ENCODE peak calls at places on chromosomes 4 and X, in six cellular contexts. One of them, this sample, is unnamed.

GRCh38 chrX:19683817-19684216 is 168.5 kb upstream of the MAP3K15 start:
- DNase-seq in stimulated activated naive CD4-positive, alpha-beta T cell: no peak
- DNase-seq in T-helper 9 cell: no peak
- DNase-seq in left cardiac atrium: no peak
- DNase-seq in right lobe of liver: no peak
- DNase-seq in NCI-H1092 treated with DMSO at 0.1 percent for 48 hours: no peak
- DNase-seq in this sample: no peak

GRCh38 chrX:111095974-111096870 is at the start of gene PAK3:
- DNase-seq in stimulated activated naive CD4-positive, alpha-beta T cell: no peak
- DNase-seq in T-helper 9 cell: peak; percentile 25
- DNase-seq in left cardiac atrium: peak; percentile 47
- DNase-seq in right lobe of liver: no peak
- DNase-seq in NCI-H1092 treated with DMSO at 0.1 percent for 48 hours: peak; percentile 88
- DNase-seq in this sample: no peak

GRCh38 chrX:20947411-20947912 is 426.8 kb upstream of the CNKSR2 start:
- DNase-seq in stimulated activated naive CD4-positive, alpha-beta T cell: no peak
- DNase-seq in T-helper 9 cell: no peak
- DNase-seq in left cardiac atrium: no peak
- DNase-seq in right lobe of liver: no peak
- DNase-seq in NCI-H1092 treated with DMSO at 0.1 percent for 48 hours: no peak
- DNase-seq in this sample: no peak

GRCh38 chr4:7890635-7891393 is 48.8 kb downstream of the AFAP1 start:
- DNase-seq in stimulated activated naive CD4-positive, alpha-beta T cell: no peak
- DNase-seq in T-helper 9 cell: no peak
- DNase-seq in left cardiac atrium: no peak
- DNase-seq in right lobe of liver: no peak
- DNase-seq in NCI-H1092 treated with DMSO at 0.1 percent for 48 hours: no peak
- DNase-seq in this sample: no peak

GRCh38 chrX:103063191-103063845 is 653 bp downstream of the BEX1 start:
- DNase-seq in stimulated activated naive CD4-positive, alpha-beta T cell: no peak
- DNase-seq in T-helper 9 cell: no peak
- DNase-seq in left cardiac atrium: no peak
- DNase-seq in right lobe of liver: no peak
- DNase-seq in NCI-H1092 treated with DMSO at 0.1 percent for 48 hours: peak; percentile 59
- DNase-seq in this sample: no peak

GRCh38 chr4:16785800-16786527 is 112.5 kb downstream of the LDB2 start:
- DNase-seq in stimulated activated naive CD4-positive, alpha-beta T cell: no peak
- DNase-seq in T-helper 9 cell: no peak
- DNase-seq in left cardiac atrium: no peak
- DNase-seq in right lobe of liver: no peak
- DNase-seq in NCI-H1092 treated with DMSO at 0.1 percent for 48 hours: no peak
- DNase-seq in this sample: no peak

GRCh38 chr4:89193828-89194227 is 82.5 kb downstream of the TIGD2 start:
- DNase-seq in stimulated activated naive CD4-positive, alpha-beta T cell: no peak
- DNase-seq in T-helper 9 cell: no peak
- DNase-seq in left cardiac atrium: no peak
- DNase-seq in right lobe of liver: no peak
- DNase-seq in NCI-H1092 treated with DMSO at 0.1 percent for 48 hours: no peak
- DNase-seq in this sample: no peak

GRCh38 chr4:179095585-179096228 is 1653.5 kb upstream of the AGA start:
- DNase-seq in stimulated activated naive CD4-positive, alpha-beta T cell: no peak
- DNase-seq in T-helper 9 cell: no peak
- DNase-seq in left cardiac atrium: no peak
- DNase-seq in right lobe of liver: no peak
- DNase-seq in NCI-H1092 treated with DMSO at 0.1 percent for 48 hours: no peak
- DNase-seq in this sample: no peak

GRCh38 chr4:143473334-143474126 is 40.0 kb upstream of the SMARCA5 start:
- DNase-seq in stimulated activated naive CD4-positive, alpha-beta T cell: no peak
- DNase-seq in T-helper 9 cell: no peak
- DNase-seq in left cardiac atrium: no peak
- DNase-seq in right lobe of liver: peak; percentile 67
- DNase-seq in NCI-H1092 treated with DMSO at 0.1 percent for 48 hours: no peak
- DNase-seq in this sample: no peak

GRCh38 chrX:34619920-34620319 is 37.2 kb downstream of the TMEM47 start:
- DNase-seq in stimulated activated naive CD4-positive, alpha-beta T cell: no peak
- DNase-seq in T-helper 9 cell: no peak
- DNase-seq in left cardiac atrium: no peak
- DNase-seq in right lobe of liver: no peak
- DNase-seq in NCI-H1092 treated with DMSO at 0.1 percent for 48 hours: no peak
- DNase-seq in this sample: no peak

GRCh38 chrX:106928227-106928626 is 8.0 kb downstream of the CLDN2 start:
- DNase-seq in stimulated activated naive CD4-positive, alpha-beta T cell: no peak
- DNase-seq in T-helper 9 cell: no peak
- DNase-seq in left cardiac atrium: no peak
- DNase-seq in right lobe of liver: no peak
- DNase-seq in NCI-H1092 treated with DMSO at 0.1 percent for 48 hours: no peak
- DNase-seq in this sample: no peak

GRCh38 chrX:13015536-13016236 is 28.7 kb downstream of the FAM9C start:
- DNase-seq in stimulated activated naive CD4-positive, alpha-beta T cell: no peak
- DNase-seq in T-helper 9 cell: no peak
- DNase-seq in left cardiac atrium: no peak
- DNase-seq in right lobe of liver: no peak
- DNase-seq in NCI-H1092 treated with DMSO at 0.1 percent for 48 hours: no peak
- DNase-seq in this sample: no peak

GRCh38 chr4:48907706-48908477 is 1.3 kb upstream of the OCIAD2 start:
- DNase-seq in stimulated activated naive CD4-positive, alpha-beta T cell: no peak
- DNase-seq in T-helper 9 cell: no peak
- DNase-seq in left cardiac atrium: no peak
- DNase-seq in right lobe of liver: no peak
- DNase-seq in NCI-H1092 treated with DMSO at 0.1 percent for 48 hours: no peak
- DNase-seq in this sample: no peak

GRCh38 chr4:89048906-89049601 is 7.9 kb downstream of the FAM13A start:
- DNase-seq in stimulated activated naive CD4-positive, alpha-beta T cell: no peak
- DNase-seq in T-helper 9 cell: no peak
- DNase-seq in left cardiac atrium: no peak
- DNase-seq in right lobe of liver: no peak
- DNase-seq in NCI-H1092 treated with DMSO at 0.1 percent for 48 hours: no peak
- DNase-seq in this sample: no peak

GRCh38 chr4:39597695-39598381 is 40.8 kb downstream of the SMIM14 start:
- DNase-seq in stimulated activated naive CD4-positive, alpha-beta T cell: no peak
- DNase-seq in T-helper 9 cell: no peak
- DNase-seq in left cardiac atrium: no peak
- DNase-seq in right lobe of liver: no peak
- DNase-seq in NCI-H1092 treated with DMSO at 0.1 percent for 48 hours: no peak
- DNase-seq in this sample: no peak

GRCh38 chr4:3802571-3803474 is 36.6 kb downstream of the ADRA2C start:
- DNase-seq in stimulated activated naive CD4-positive, alpha-beta T cell: no peak
- DNase-seq in T-helper 9 cell: no peak
- DNase-seq in left cardiac atrium: peak; percentile 7
- DNase-seq in right lobe of liver: peak; percentile 48
- DNase-seq in NCI-H1092 treated with DMSO at 0.1 percent for 48 hours: no peak
- DNase-seq in this sample: no peak

GRCh38 chrX:154000051-154000450 is 19.7 kb downstream of the IRAK1 start:
- DNase-seq in stimulated activated naive CD4-positive, alpha-beta T cell: no peak
- DNase-seq in T-helper 9 cell: no peak
- DNase-seq in left cardiac atrium: no peak
- DNase-seq in right lobe of liver: no peak
- DNase-seq in NCI-H1092 treated with DMSO at 0.1 percent for 48 hours: no peak
- DNase-seq in this sample: no peak

GRCh38 chr4:79241846-79242245 is 84.0 kb downstream of the NAA11 start:
- DNase-seq in stimulated activated naive CD4-positive, alpha-beta T cell: no peak
- DNase-seq in T-helper 9 cell: no peak
- DNase-seq in left cardiac atrium: no peak
- DNase-seq in right lobe of liver: no peak
- DNase-seq in NCI-H1092 treated with DMSO at 0.1 percent for 48 hours: no peak
- DNase-seq in this sample: no peak

GRCh38 chr4:6235901-6236625 is 33.6 kb upstream of the WFS1 start:
- DNase-seq in stimulated activated naive CD4-positive, alpha-beta T cell: no peak
- DNase-seq in T-helper 9 cell: no peak
- DNase-seq in left cardiac atrium: no peak
- DNase-seq in right lobe of liver: peak; percentile 8
- DNase-seq in NCI-H1092 treated with DMSO at 0.1 percent for 48 hours: no peak
- DNase-seq in this sample: no peak